ENCODE peak calls at places on chromosome 9, in ten cellular contexts. One of them, this sample, is unnamed.

GRCh38 chr9:107734231-107735014 is 244.9 kb upstream of the KLF4 start:
- DNase-seq in NCI-H2081: no peak
- DNase-seq in hypothalamus: no peak
- DNase-seq in NAMALWA: no peak
- DNase-seq in stimulated activated CD4-positive, alpha-beta T cell treated with anti-CD3 and anti-CD28 coated beads, Interleukin-12 subunit alpha, Interleukin-12 subunit beta, amount 100 ng/mL, for 4 hours: no peak
- DNase-seq in NCI-H1930: no peak
- DNase-seq in uterus: peak
- DNase-seq in GM19239: no peak
- DNase-seq in fibroblast of pulmonary artery: peak
- DNase-seq in EH: peak
- DNase-seq in this sample: no peak

GRCh38 chr9:98442114-98442513 is 186.7 kb upstream of the TBC1D2 start:
- DNase-seq in NCI-H2081: no peak
- DNase-seq in hypothalamus: peak
- DNase-seq in NAMALWA: no peak
- DNase-seq in stimulated activated CD4-positive, alpha-beta T cell treated with anti-CD3 and anti-CD28 coated beads, Interleukin-12 subunit alpha, Interleukin-12 subunit beta, amount 100 ng/mL, for 4 hours: no peak
- DNase-seq in NCI-H1930: no peak
- DNase-seq in uterus: no peak
- DNase-seq in GM19239: no peak
- DNase-seq in fibroblast of pulmonary artery: no peak
- DNase-seq in EH: no peak
- DNase-seq in this sample: no peak

GRCh38 chr9:35834260-35835215 is 5.5 kb downstream of the TMEM8B start:
- DNase-seq in NCI-H2081: no peak
- DNase-seq in hypothalamus: no peak
- DNase-seq in NAMALWA: no peak
- DNase-seq in stimulated activated CD4-positive, alpha-beta T cell treated with anti-CD3 and anti-CD28 coated beads, Interleukin-12 subunit alpha, Interleukin-12 subunit beta, amount 100 ng/mL, for 4 hours: no peak
- DNase-seq in NCI-H1930: no peak
- DNase-seq in uterus: no peak
- DNase-seq in GM19239: no peak
- DNase-seq in fibroblast of pulmonary artery: no peak
- DNase-seq in EH: no peak
- DNase-seq in this sample: no peak

GRCh38 chr9:132164604-132165362 is 2.9 kb downstream of the NTNG2 start:
- DNase-seq in NCI-H2081: no peak
- DNase-seq in hypothalamus: no peak
- DNase-seq in NAMALWA: no peak
- DNase-seq in stimulated activated CD4-positive, alpha-beta T cell treated with anti-CD3 and anti-CD28 coated beads, Interleukin-12 subunit alpha, Interleukin-12 subunit beta, amount 100 ng/mL, for 4 hours: no peak
- DNase-seq in NCI-H1930: no peak
- DNase-seq in uterus: no peak
- DNase-seq in GM19239: no peak
- DNase-seq in fibroblast of pulmonary artery: peak
- DNase-seq in EH: peak
- DNase-seq in this sample: no peak

GRCh38 chr9:97470076-97470475 is 31.4 kb upstream of the TMOD1 start:
- DNase-seq in NCI-H2081: peak
- DNase-seq in hypothalamus: no peak
- DNase-seq in NAMALWA: peak
- DNase-seq in stimulated activated CD4-positive, alpha-beta T cell treated with anti-CD3 and anti-CD28 coated beads, Interleukin-12 subunit alpha, Interleukin-12 subunit beta, amount 100 ng/mL, for 4 hours: no peak
- DNase-seq in NCI-H1930: no peak
- DNase-seq in uterus: no peak
- DNase-seq in GM19239: no peak
- DNase-seq in fibroblast of pulmonary artery: no peak
- DNase-seq in EH: no peak
- DNase-seq in this sample: peak

GRCh38 chr9:135794057-135794335 is 92.0 kb downstream of the KCNT1 start:
- DNase-seq in NCI-H2081: no peak
- DNase-seq in hypothalamus: no peak
- DNase-seq in NAMALWA: no peak
- DNase-seq in stimulated activated CD4-positive, alpha-beta T cell treated with anti-CD3 and anti-CD28 coated beads, Interleukin-12 subunit alpha, Interleukin-12 subunit beta, amount 100 ng/mL, for 4 hours: no peak
- DNase-seq in NCI-H1930: no peak
- DNase-seq in uterus: no peak
- DNase-seq in GM19239: no peak
- DNase-seq in fibroblast of pulmonary artery: no peak
- DNase-seq in EH: no peak
- DNase-seq in this sample: no peak

GRCh38 chr9:16612627-16613026 is 257.8 kb downstream of the BNC2 start:
- DNase-seq in NCI-H2081: no peak
- DNase-seq in hypothalamus: no peak
- DNase-seq in NAMALWA: no peak
- DNase-seq in stimulated activated CD4-positive, alpha-beta T cell treated with anti-CD3 and anti-CD28 coated beads, Interleukin-12 subunit alpha, Interleukin-12 subunit beta, amount 100 ng/mL, for 4 hours: no peak
- DNase-seq in NCI-H1930: no peak
- DNase-seq in uterus: no peak
- DNase-seq in GM19239: no peak
- DNase-seq in fibroblast of pulmonary artery: no peak
- DNase-seq in EH: peak
- DNase-seq in this sample: no peak

GRCh38 chr9:38445154-38446043 is 21.1 kb upstream of the IGFBPL1 start:
- DNase-seq in NCI-H2081: no peak
- DNase-seq in hypothalamus: no peak
- DNase-seq in NAMALWA: peak
- DNase-seq in stimulated activated CD4-positive, alpha-beta T cell treated with anti-CD3 and anti-CD28 coated beads, Interleukin-12 subunit alpha, Interleukin-12 subunit beta, amount 100 ng/mL, for 4 hours: no peak
- DNase-seq in NCI-H1930: no peak
- DNase-seq in uterus: no peak
- DNase-seq in GM19239: no peak
- DNase-seq in fibroblast of pulmonary artery: no peak
- DNase-seq in EH: no peak
- DNase-seq in this sample: no peak

GRCh38 chr9:21546949-21547348 is 64.8 kb upstream of the IFNE start:
- DNase-seq in NCI-H2081: no peak
- DNase-seq in hypothalamus: no peak
- DNase-seq in NAMALWA: no peak
- DNase-seq in stimulated activated CD4-positive, alpha-beta T cell treated with anti-CD3 and anti-CD28 coated beads, Interleukin-12 subunit alpha, Interleukin-12 subunit beta, amount 100 ng/mL, for 4 hours: no peak
- DNase-seq in NCI-H1930: no peak
- DNase-seq in uterus: no peak
- DNase-seq in GM19239: no peak
- DNase-seq in fibroblast of pulmonary artery: no peak
- DNase-seq in EH: no peak
- DNase-seq in this sample: no peak

GRCh38 chr9:135792268-135793128 is 90.5 kb downstream of the KCNT1 start:
- DNase-seq in NCI-H2081: no peak
- DNase-seq in hypothalamus: no peak
- DNase-seq in NAMALWA: no peak
- DNase-seq in stimulated activated CD4-positive, alpha-beta T cell treated with anti-CD3 and anti-CD28 coated beads, Interleukin-12 subunit alpha, Interleukin-12 subunit beta, amount 100 ng/mL, for 4 hours: no peak
- DNase-seq in NCI-H1930: no peak
- DNase-seq in uterus: no peak
- DNase-seq in GM19239: no peak
- DNase-seq in fibroblast of pulmonary artery: no peak
- DNase-seq in EH: no peak
- DNase-seq in this sample: no peak